ENCODE peak calls at places on chromosomes 13 and 19, in seven cellular contexts. One of them, this sample, is unnamed.

GRCh38 chr19:55486971-55487883 is 1.0 kb upstream of the SSC5D start:
- DNase-seq in heart right ventricle: no peak
- DNase-seq in cardiac muscle cell: peak
- DNase-seq in tibial nerve: peak
- DNase-seq in psoas muscle: peak
- DNase-seq in PC-3: peak
- DNase-seq in lower leg skin: no peak
- DNase-seq in this sample: peak

GRCh38 chr13:45220403-45220802 is 19.6 kb upstream of the KCTD4 start:
- DNase-seq in tibial nerve: no peak
- DNase-seq in cardiac muscle cell: no peak
- DNase-seq in PC-3: no peak
- DNase-seq in psoas muscle: no peak
- DNase-seq in lower leg skin: no peak
- DNase-seq in heart right ventricle: no peak
- DNase-seq in this sample: no peak

GRCh38 chr13:34347784-34348573 is 530.0 kb downstream of the RFC3 start:
- DNase-seq in heart right ventricle: no peak
- DNase-seq in psoas muscle: no peak
- DNase-seq in PC-3: peak
- DNase-seq in lower leg skin: no peak
- DNase-seq in tibial nerve: no peak
- DNase-seq in cardiac muscle cell: no peak
- DNase-seq in this sample: peak

GRCh38 chr13:86882107-86882506 is 789.1 kb upstream of the SLITRK5 start:
- DNase-seq in tibial nerve: no peak
- DNase-seq in lower leg skin: no peak
- DNase-seq in cardiac muscle cell: no peak
- DNase-seq in heart right ventricle: no peak
- DNase-seq in PC-3: no peak
- DNase-seq in psoas muscle: no peak
- DNase-seq in this sample: no peak

GRCh38 chr19:38684078-38684861 is 36.8 kb downstream of the ACTN4 start:
- DNase-seq in heart right ventricle: peak
- DNase-seq in tibial nerve: peak
- DNase-seq in PC-3: peak
- DNase-seq in cardiac muscle cell: peak
- DNase-seq in lower leg skin: peak
- DNase-seq in psoas muscle: peak
- DNase-seq in this sample: peak

GRCh38 chr19:50894478-50895356 is 16.5 kb downstream of the KLK4 start:
- DNase-seq in heart right ventricle: no peak
- DNase-seq in cardiac muscle cell: no peak
- DNase-seq in lower leg skin: no peak
- DNase-seq in tibial nerve: no peak
- DNase-seq in PC-3: no peak
- DNase-seq in psoas muscle: no peak
- DNase-seq in this sample: no peak

GRCh38 chr19:45501730-45502014 is 3.4 kb downstream of the PPM1N start:
- DNase-seq in PC-3: no peak
- DNase-seq in cardiac muscle cell: no peak
- DNase-seq in psoas muscle: no peak
- DNase-seq in heart right ventricle: no peak
- DNase-seq in tibial nerve: no peak
- DNase-seq in lower leg skin: no peak
- DNase-seq in this sample: no peak

GRCh38 chr13:33639640-33640080 is 178.3 kb upstream of the RFC3 start:
- DNase-seq in heart right ventricle: no peak
- DNase-seq in PC-3: peak
- DNase-seq in lower leg skin: no peak
- DNase-seq in tibial nerve: no peak
- DNase-seq in psoas muscle: no peak
- DNase-seq in cardiac muscle cell: no peak
- DNase-seq in this sample: no peak

GRCh38 chr13:77893066-77893465 is 25.6 kb downstream of the EDNRB start:
- DNase-seq in cardiac muscle cell: no peak
- DNase-seq in psoas muscle: no peak
- DNase-seq in PC-3: no peak
- DNase-seq in lower leg skin: no peak
- DNase-seq in tibial nerve: no peak
- DNase-seq in heart right ventricle: no peak
- DNase-seq in this sample: no peak

DNA sequence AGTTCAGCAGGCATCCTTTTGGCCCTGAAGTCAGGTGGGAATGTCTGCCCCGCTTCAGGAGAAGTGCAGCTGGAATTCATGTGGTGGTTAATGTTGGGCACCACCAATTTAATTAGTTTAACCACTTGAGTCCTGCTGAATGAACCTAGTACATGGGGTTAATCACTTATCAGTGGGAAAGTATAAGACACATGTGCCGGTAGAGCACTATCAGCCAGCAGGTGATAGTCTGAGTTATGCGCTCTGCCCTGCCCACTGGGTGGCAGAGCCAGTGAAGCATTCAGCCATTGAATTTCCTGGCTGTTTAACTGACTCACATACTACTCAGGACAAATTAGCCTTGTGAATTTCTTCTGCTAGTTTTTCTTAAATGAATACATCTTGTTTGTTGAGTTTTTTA is 789.7 kb upstream of the PRR20A start:
- DNase-seq in PC-3: peak
- DNase-seq in tibial nerve: no peak
- DNase-seq in psoas muscle: no peak
- DNase-seq in cardiac muscle cell: no peak
- DNase-seq in lower leg skin: no peak
- DNase-seq in heart right ventricle: no peak
- DNase-seq in this sample: peak
- H3K4me3 ChIP-seq in PC-3: no peak
- H3K4me3 ChIP-seq in tibial nerve: no peak
- H3K4me3 ChIP-seq in psoas muscle: no peak
- H3K4me3 ChIP-seq in cardiac muscle cell: no peak
- H3K4me3 ChIP-seq in lower leg skin: no peak
- H3K4me3 ChIP-seq in heart right ventricle: no peak
- H3K4me3 ChIP-seq in this sample: no peak

DNA sequence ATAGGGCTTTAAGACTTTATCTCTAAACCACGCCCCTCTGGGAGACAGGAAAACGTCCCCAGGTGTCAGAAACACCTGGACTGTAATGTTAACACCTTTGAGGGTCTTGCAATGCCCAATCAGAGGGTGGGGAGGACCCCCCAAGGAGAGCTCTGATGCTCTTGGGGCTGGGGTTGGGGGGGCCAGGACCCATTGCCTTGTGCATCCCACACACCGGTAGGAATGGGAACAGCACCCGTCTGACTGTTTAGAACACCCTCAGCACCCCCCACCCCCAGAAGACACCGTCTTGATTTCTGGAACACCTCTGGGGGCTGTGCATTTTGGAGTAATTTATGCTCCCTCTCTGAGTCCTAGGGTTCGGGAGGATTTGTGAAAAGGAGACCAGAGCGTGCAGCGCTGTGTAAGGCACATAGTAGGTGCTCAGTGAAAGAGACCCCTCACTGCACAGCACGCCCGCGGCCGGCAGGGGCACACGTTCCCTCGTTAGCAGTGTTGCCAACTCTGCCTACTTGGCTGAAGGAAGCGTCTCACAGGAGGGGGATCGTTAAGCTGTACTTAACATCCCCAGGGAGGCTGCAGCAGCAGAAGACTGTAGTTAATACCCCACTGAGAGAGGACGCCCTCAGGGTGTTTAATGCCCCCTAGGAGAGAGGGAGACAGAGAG is 2.8 kb upstream of the ERFL start:
- DNase-seq in psoas muscle: no peak
- DNase-seq in cardiac muscle cell: no peak
- DNase-seq in lower leg skin: no peak
- DNase-seq in heart right ventricle: no peak
- DNase-seq in tibial nerve: no peak
- DNase-seq in PC-3: no peak
- DNase-seq in this sample: no peak
- TF ChIP-seq CTCF in psoas muscle: no peak
- TF ChIP-seq CTCF in cardiac muscle cell: peak
- TF ChIP-seq CTCF in lower leg skin: no peak
- TF ChIP-seq CTCF in heart right ventricle: no peak
- TF ChIP-seq CTCF in tibial nerve: no peak
- TF ChIP-seq CTCF in PC-3: no peak
- TF ChIP-seq CTCF in this sample: peak

GRCh38 chr13:21402586-21403307 is 56.4 kb downstream of the ZDHHC20 start:
- DNase-seq in psoas muscle: no peak
- DNase-seq in PC-3: peak
- DNase-seq in tibial nerve: no peak
- DNase-seq in heart right ventricle: no peak
- DNase-seq in lower leg skin: no peak
- DNase-seq in cardiac muscle cell: peak
- DNase-seq in this sample: peak
- H3K4me3 ChIP-seq in psoas muscle: no peak
- H3K4me3 ChIP-seq in PC-3: no peak
- H3K4me3 ChIP-seq in tibial nerve: no peak
- H3K4me3 ChIP-seq in heart right ventricle: no peak
- H3K4me3 ChIP-seq in lower leg skin: no peak
- H3K4me3 ChIP-seq in cardiac muscle cell: no peak
- H3K4me3 ChIP-seq in this sample: no peak

GRCh38 chr19:913080-913748 is at the start of gene R3HDM4:
- DNase-seq in lower leg skin: peak
- DNase-seq in PC-3: peak
- DNase-seq in psoas muscle: peak
- DNase-seq in cardiac muscle cell: peak
- DNase-seq in heart right ventricle: peak
- DNase-seq in tibial nerve: peak
- DNase-seq in this sample: no peak
- TF ChIP-seq CTCF in lower leg skin: no peak
- TF ChIP-seq CTCF in PC-3: no peak
- TF ChIP-seq CTCF in psoas muscle: no peak
- TF ChIP-seq CTCF in cardiac muscle cell: no peak
- TF ChIP-seq CTCF in heart right ventricle: no peak
- TF ChIP-seq CTCF in tibial nerve: no peak
- TF ChIP-seq CTCF in this sample: no peak

GRCh38 chr19:14516746-14517438 is 1.3 kb downstream of the DNAJB1 start:
- DNase-seq in PC-3: no peak
- DNase-seq in heart right ventricle: no peak
- DNase-seq in cardiac muscle cell: no peak
- DNase-seq in tibial nerve: no peak
- DNase-seq in lower leg skin: no peak
- DNase-seq in psoas muscle: no peak
- DNase-seq in this sample: no peak

GRCh38 chr19:14514215-14514871 is 3.9 kb downstream of the DNAJB1 start:
- DNase-seq in tibial nerve: no peak
- DNase-seq in psoas muscle: no peak
- DNase-seq in cardiac muscle cell: no peak
- DNase-seq in lower leg skin: no peak
- DNase-seq in heart right ventricle: no peak
- DNase-seq in PC-3: no peak
- DNase-seq in this sample: no peak

GRCh38 chr19:14516048-14516534 is 2.1 kb downstream of the DNAJB1 start:
- DNase-seq in lower leg skin: no peak
- DNase-seq in tibial nerve: no peak
- DNase-seq in heart right ventricle: no peak
- DNase-seq in psoas muscle: no peak
- DNase-seq in cardiac muscle cell: no peak
- DNase-seq in PC-3: peak
- DNase-seq in this sample: no peak

GRCh38 chr19:14517446-14517839 is 754 bp downstream of the DNAJB1 start:
- DNase-seq in psoas muscle: no peak
- DNase-seq in heart right ventricle: no peak
- DNase-seq in lower leg skin: no peak
- DNase-seq in PC-3: no peak
- DNase-seq in tibial nerve: no peak
- DNase-seq in cardiac muscle cell: peak
- DNase-seq in this sample: no peak

GRCh38 chr19:14515501-14516047 is 2.6 kb downstream of the DNAJB1 start:
- DNase-seq in tibial nerve: no peak
- DNase-seq in lower leg skin: no peak
- DNase-seq in psoas muscle: no peak
- DNase-seq in cardiac muscle cell: no peak
- DNase-seq in PC-3: no peak
- DNase-seq in heart right ventricle: no peak
- DNase-seq in this sample: no peak
- H3K4me3 ChIP-seq in tibial nerve: peak
- H3K4me3 ChIP-seq in lower leg skin: no peak
- H3K4me3 ChIP-seq in psoas muscle: peak
- H3K4me3 ChIP-seq in cardiac muscle cell: no peak
- H3K4me3 ChIP-seq in PC-3: peak
- H3K4me3 ChIP-seq in heart right ventricle: no peak
- H3K4me3 ChIP-seq in this sample: peak

GRCh38 chr13:53200075-53200474 is 171.5 kb downstream of the OLFM4 start:
- DNase-seq in psoas muscle: no peak
- DNase-seq in tibial nerve: no peak
- DNase-seq in lower leg skin: no peak
- DNase-seq in PC-3: no peak
- DNase-seq in cardiac muscle cell: no peak
- DNase-seq in heart right ventricle: no peak
- DNase-seq in this sample: no peak

GRCh38 chr13:53204598-53204997 is 176.0 kb downstream of the OLFM4 start:
- DNase-seq in cardiac muscle cell: no peak
- DNase-seq in PC-3: no peak
- DNase-seq in tibial nerve: no peak
- DNase-seq in lower leg skin: no peak
- DNase-seq in psoas muscle: no peak
- DNase-seq in heart right ventricle: no peak
- DNase-seq in this sample: no peak

GRCh38 chr13:53200498-53201453 is 172.2 kb downstream of the OLFM4 start:
- DNase-seq in cardiac muscle cell: peak
- DNase-seq in psoas muscle: peak
- DNase-seq in heart right ventricle: peak
- DNase-seq in PC-3: no peak
- DNase-seq in tibial nerve: no peak
- DNase-seq in lower leg skin: no peak
- DNase-seq in this sample: no peak

GRCh38 chr13:53198699-53199098 is 170.1 kb downstream of the OLFM4 start:
- DNase-seq in lower leg skin: no peak
- DNase-seq in tibial nerve: no peak
- DNase-seq in heart right ventricle: no peak
- DNase-seq in PC-3: no peak
- DNase-seq in cardiac muscle cell: no peak
- DNase-seq in psoas muscle: no peak
- DNase-seq in this sample: no peak

GRCh38 chr13:53201454-53202225 is 173.0 kb downstream of the OLFM4 start:
- DNase-seq in psoas muscle: peak
- DNase-seq in lower leg skin: no peak
- DNase-seq in PC-3: no peak
- DNase-seq in cardiac muscle cell: peak
- DNase-seq in heart right ventricle: peak
- DNase-seq in tibial nerve: no peak
- DNase-seq in this sample: no peak
- TF ChIP-seq CTCF in psoas muscle: no peak
- TF ChIP-seq CTCF in lower leg skin: no peak
- TF ChIP-seq CTCF in PC-3: no peak
- TF ChIP-seq CTCF in cardiac muscle cell: peak
- TF ChIP-seq CTCF in heart right ventricle: no peak
- TF ChIP-seq CTCF in tibial nerve: peak
- TF ChIP-seq CTCF in this sample: no peak

GRCh38 chr13:53311561-53311960 is 282.9 kb downstream of the OLFM4 start:
- DNase-seq in lower leg skin: no peak
- DNase-seq in PC-3: no peak
- DNase-seq in tibial nerve: no peak
- DNase-seq in psoas muscle: no peak
- DNase-seq in cardiac muscle cell: no peak
- DNase-seq in heart right ventricle: no peak
- DNase-seq in this sample: no peak

GRCh38 chr13:53310786-53311185 is 282.2 kb downstream of the OLFM4 start:
- DNase-seq in PC-3: no peak
- DNase-seq in cardiac muscle cell: no peak
- DNase-seq in psoas muscle: no peak
- DNase-seq in lower leg skin: no peak
- DNase-seq in tibial nerve: no peak
- DNase-seq in heart right ventricle: no peak
- DNase-seq in this sample: no peak
- H3K4me3 ChIP-seq in PC-3: no peak
- H3K4me3 ChIP-seq in cardiac muscle cell: no peak
- H3K4me3 ChIP-seq in psoas muscle: no peak
- H3K4me3 ChIP-seq in lower leg skin: no peak
- H3K4me3 ChIP-seq in tibial nerve: no peak
- H3K4me3 ChIP-seq in heart right ventricle: no peak
- H3K4me3 ChIP-seq in this sample: no peak

GRCh38 chr13:113489171-113489548 is 1.4 kb downstream of the DCUN1D2 start:
- DNase-seq in tibial nerve: no peak
- DNase-seq in psoas muscle: no peak
- DNase-seq in cardiac muscle cell: no peak
- DNase-seq in heart right ventricle: no peak
- DNase-seq in PC-3: peak
- DNase-seq in lower leg skin: no peak
- DNase-seq in this sample: no peak
- TF ChIP-seq CTCF in tibial nerve: no peak
- TF ChIP-seq CTCF in psoas muscle: no peak
- TF ChIP-seq CTCF in cardiac muscle cell: peak
- TF ChIP-seq CTCF in heart right ventricle: no peak
- TF ChIP-seq CTCF in PC-3: peak
- TF ChIP-seq CTCF in lower leg skin: no peak
- TF ChIP-seq CTCF in this sample: no peak